ENCODE peak calls at places on chromosomes 4 and X, in seven cellular contexts. P is heart left ventricle, S is ovary, T is GM12891, X is lower leg skin, B is right lobe of liver, K is Peyer's patch. Q is an unnamed sample.

GRCh38 chr4:26619784-26620183 is 35.9 kb downstream of the TBC1D19 start:
- DNase-seq in S (no peak), T (no peak), K (no peak), X (no peak), B (no peak), P (no peak), Q (no peak)

GRCh38 chr4:148367756-148368155 is 74.5 kb downstream of the NR3C2 start:
- DNase-seq in T (no peak), P (no peak), S (no peak), X (no peak), K (no peak), B (no peak), Q (no peak)

GRCh38 chr4:137614491-137614890 is 82.2 kb upstream of the PCDH18 start:
- DNase-seq in K (no peak), P (no peak), S (no peak), T (no peak), X (no peak), B (no peak), Q (no peak)

GRCh38 chrX:18160369-18160768 is 60.3 kb downstream of the BEND2 start:
- DNase-seq in B (no peak), X (no peak), S (no peak), P (no peak), K (no peak), T (no peak), Q (no peak)

GRCh38 chrX:91414710-91415109 is 19.9 kb upstream of the PABPC5 start:
- DNase-seq in X (no peak), T (no peak), B (no peak), K (no peak), P (no peak), S (no peak), Q (no peak)

GRCh38 chr4:155656025-155656424 is 10.6 kb upstream of the GUCY1A1 start:
- DNase-seq in S (no peak), X (no peak), T (no peak), P (no peak), K (no peak), B (no peak), Q (no peak)

GRCh38 chr4:114600066-114600552 is 1.5 kb downstream of the UGT8 start:
- DNase-seq in K (no peak), B (no peak), T (no peak), P (no peak), S (no peak), X (no peak), Q (no peak)

GRCh38 chr4:101981756-101982155 is 191.2 kb downstream of the BANK1 start:
- DNase-seq in X (peak), B (no peak), T (no peak), S (no peak), P (no peak), K (no peak), Q (no peak)

GRCh38 chrX:1105671-1106419 is 106.6 kb downstream of the CRLF2 start:
- DNase-seq in K (no peak), T (no peak), B (no peak), S (no peak), P (no peak), X (no peak), Q (no peak)

GRCh38 chr4:184940500-184940899 is 77.8 kb upstream of the HELT start:
- DNase-seq in B (no peak), P (no peak), S (no peak), T (no peak), X (no peak), K (no peak), Q (no peak)

GRCh38 chr4:147586032-147586431 is 31.2 kb upstream of the TMEM184C start:
- DNase-seq in X (no peak), K (no peak), P (no peak), B (no peak), S (peak), T (no peak), Q (no peak)

GRCh38 chr4:57094482-57095223 is 15.5 kb downstream of the IGFBP7 start:
- DNase-seq in S (no peak), X (no peak), K (no peak), B (no peak), P (no peak), T (no peak), Q (no peak)

GRCh38 chrX:100424012-100424411 is 13.9 kb upstream of the PCDH19 start:
- DNase-seq in K (no peak), B (no peak), P (no peak), T (no peak), S (no peak), X (no peak), Q (peak)

GRCh38 chr4:89056953-89057398 is at the start of gene FAM13A:
- DNase-seq in B (peak), X (peak), P (peak), T (no peak), K (peak), S (peak), Q (peak)

GRCh38 chr4:183200453-183200852 is 101.4 kb downstream of the WWC2 start:
- DNase-seq in S (peak), X (no peak), B (peak), T (no peak), K (no peak), P (peak), Q (no peak)

GRCh38 chr4:151486166-151486565 is 77.2 kb downstream of the FHIP1A start:
- DNase-seq in P (no peak), K (no peak), T (no peak), S (no peak), X (no peak), B (no peak), Q (no peak)

GRCh38 chr4:103091601-103092223 is 7.9 kb downstream of the BDH2 start:
- DNase-seq in T (no peak), S (peak), K (peak), B (no peak), X (no peak), P (no peak), Q (peak)

GRCh38 chr4:126761947-126762650 is 870.7 kb upstream of the INTU start:
- DNase-seq in X (no peak), T (no peak), K (no peak), B (no peak), P (no peak), S (no peak), Q (no peak)

GRCh38 chrX:49155243-49155899 is 7.2 kb upstream of the MAGIX start:
- DNase-seq in T (no peak), S (no peak), B (no peak), P (no peak), K (peak), X (peak), Q (peak)

GRCh38 chrX:152259150-152259549 is 120.8 kb upstream of the MAGEA10 start:
- DNase-seq in S (no peak), P (no peak), K (no peak), X (no peak), T (no peak), B (no peak), Q (no peak)

GRCh38 chrX:123085311-123085940 is 98.7 kb upstream of the GRIA3 start:
- DNase-seq in K (no peak), S (no peak), P (no peak), T (no peak), B (no peak), X (no peak), Q (no peak)

GRCh38 chr4:14025093-14025492 is 397.6 kb upstream of the BOD1L1 start:
- DNase-seq in B (no peak), T (no peak), S (no peak), X (no peak), P (no peak), K (no peak), Q (no peak)

GRCh38 chr4:18025263-18025662 is 3.7 kb upstream of the LCORL start:
- DNase-seq in T (no peak), X (no peak), P (no peak), S (no peak), K (no peak), B (no peak), Q (no peak)

GRCh38 chrX:21943460-21944135 is 3.1 kb downstream of the SMS start:
- DNase-seq in P (no peak), X (no peak), B (no peak), S (no peak), T (no peak), K (no peak), Q (no peak)

GRCh38 chr4:37480509-37480908 is 205.7 kb downstream of the RELL1 start:
- DNase-seq in S (no peak), X (no peak), K (no peak), T (no peak), P (no peak), B (no peak), Q (no peak)

DNA sequence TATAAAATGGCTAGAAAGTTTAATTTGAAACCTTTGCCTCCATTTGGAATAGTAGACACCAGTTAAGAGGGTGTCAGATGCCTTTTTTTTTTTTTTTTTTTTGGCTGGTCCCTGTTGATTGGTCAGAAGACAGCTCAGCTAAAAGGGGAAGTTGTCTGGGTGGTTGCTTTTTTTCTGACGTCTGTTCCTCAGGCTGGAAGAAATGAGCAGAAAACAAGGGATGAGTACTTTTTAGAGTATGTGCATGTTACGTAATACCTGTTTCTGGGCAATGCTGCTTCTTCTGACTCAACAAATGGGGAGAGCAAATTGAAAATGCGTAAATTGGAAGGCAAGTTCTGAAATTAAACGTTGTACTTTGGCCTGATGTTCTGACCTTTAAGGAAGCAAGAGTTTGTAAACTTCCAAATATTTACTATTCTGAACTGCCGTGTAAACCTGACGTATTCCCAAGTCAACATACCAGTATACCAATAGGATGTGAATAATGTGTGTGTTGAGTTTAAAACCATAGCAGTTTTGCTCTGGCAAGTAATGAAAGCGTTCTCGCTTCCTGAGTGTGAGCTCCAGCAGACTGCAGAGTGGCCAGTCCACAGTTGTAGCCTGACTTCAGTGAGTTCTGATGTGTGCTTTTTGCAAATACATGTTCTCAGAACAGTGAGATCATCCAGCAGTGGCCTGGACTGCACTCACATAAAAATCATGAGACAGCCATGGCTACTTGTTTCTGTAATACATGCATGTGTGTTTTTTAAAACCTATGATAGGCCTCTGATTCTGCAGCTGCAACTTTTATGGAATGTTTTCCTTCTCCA is 1.7 kb downstream of the SAT1 start:
- DNase-seq in T (no peak), P (no peak), X (no peak), B (no peak), S (no peak), K (no peak), Q (peak)
- TF ChIP-seq POLR2A in T (peak), P (no peak), X (no peak), B (peak), S (no peak), K (no peak), Q (no peak)

GRCh38 chrX:108582151-108582550 is 142.5 kb downstream of the COL4A5 start:
- DNase-seq in S (no peak), X (no peak), B (no peak), K (no peak), T (no peak), P (no peak), Q (no peak)

GRCh38 chrX:108590496-108590895 is 145.9 kb downstream of the IRS4 start:
- DNase-seq in S (no peak), X (no peak), B (no peak), P (no peak), T (no peak), K (no peak), Q (no peak)

GRCh38 chrX:108584617-108585211 is 145.1 kb downstream of the COL4A5 start:
- DNase-seq in K (no peak), B (no peak), X (no peak), S (no peak), P (no peak), T (no peak), Q (peak)
- TF ChIP-seq POLR2A in K (no peak), B (no peak), X (no peak), S (no peak), P (no peak), T (no peak), Q (no peak)

GRCh38 chr4:53455766-53456165 is 78.3 kb downstream of the FIP1L1 start:
- DNase-seq in X (no peak), S (no peak), P (no peak), K (no peak), T (no peak), B (no peak), Q (no peak)
- TF ChIP-seq POLR2A in X (no peak), S (no peak), P (no peak), K (no peak), T (no peak), B (no peak), Q (no peak)

GRCh38 chr4:82284475-82284857 is 89.3 kb downstream of the HNRNPD start:
- DNase-seq in K (no peak), T (no peak), P (no peak), X (no peak), S (peak), B (no peak), Q (no peak)

GRCh38 chr4:82282875-82283274 is 90.9 kb downstream of the HNRNPD start:
- DNase-seq in T (no peak), K (no peak), X (no peak), B (no peak), P (no peak), S (no peak), Q (no peak)

GRCh38 chr4:82287720-82288119 is 86.1 kb downstream of the HNRNPD start:
- DNase-seq in B (no peak), P (no peak), S (no peak), T (no peak), K (no peak), X (no peak), Q (no peak)

DNA sequence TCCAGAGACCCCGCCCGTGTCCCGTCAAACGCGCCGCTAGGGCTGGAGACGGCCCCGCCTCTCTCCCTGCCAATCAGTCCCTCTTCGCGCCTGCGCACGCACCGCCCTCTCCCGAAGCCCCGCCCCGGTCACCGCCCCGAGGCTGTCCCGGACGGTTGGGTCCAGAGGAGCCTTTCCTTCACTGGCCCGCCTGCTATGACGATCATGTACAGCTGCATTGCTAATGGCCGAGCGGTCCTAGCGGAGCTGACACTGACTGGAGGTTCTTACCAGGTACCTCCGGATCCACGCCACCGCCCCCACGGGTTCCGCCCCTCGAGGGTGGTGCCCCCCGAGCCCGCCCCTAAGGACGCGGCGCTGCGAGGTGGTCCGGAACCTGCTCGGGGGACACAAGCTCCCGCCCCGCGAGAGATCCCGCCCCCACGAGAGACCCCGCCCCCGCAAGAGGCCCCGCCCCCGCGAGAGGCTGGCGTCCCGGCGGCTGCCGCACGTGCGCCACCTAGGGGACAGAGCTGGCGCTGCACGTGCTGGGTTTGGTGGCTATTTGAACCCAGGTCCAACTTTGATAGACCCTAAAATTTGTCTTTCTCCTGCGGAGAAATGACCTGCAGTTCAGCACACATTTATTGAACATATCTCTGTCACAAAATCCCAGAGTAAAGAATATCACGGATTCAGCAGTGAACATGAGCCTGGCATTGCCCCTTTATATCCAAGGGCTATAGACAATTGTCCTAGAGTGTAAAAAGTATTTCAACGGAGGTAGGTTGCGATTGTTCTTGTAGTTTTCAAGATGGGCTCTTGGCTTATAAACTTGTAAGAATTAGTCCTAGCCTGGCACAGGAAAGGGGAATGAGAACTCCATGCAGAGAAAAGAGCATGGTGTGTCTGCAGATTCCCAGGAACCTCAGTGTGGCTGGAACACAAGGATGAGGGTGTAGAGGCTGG is 88.7 kb downstream of the HNRNPD start:
- DNase-seq in K (peak), X (peak), T (peak), B (peak), S (peak), P (peak), Q (peak)
- TF ChIP-seq POLR2A in K (no peak), X (no peak), T (no peak), B (no peak), S (no peak), P (no peak), Q (no peak)

DNA sequence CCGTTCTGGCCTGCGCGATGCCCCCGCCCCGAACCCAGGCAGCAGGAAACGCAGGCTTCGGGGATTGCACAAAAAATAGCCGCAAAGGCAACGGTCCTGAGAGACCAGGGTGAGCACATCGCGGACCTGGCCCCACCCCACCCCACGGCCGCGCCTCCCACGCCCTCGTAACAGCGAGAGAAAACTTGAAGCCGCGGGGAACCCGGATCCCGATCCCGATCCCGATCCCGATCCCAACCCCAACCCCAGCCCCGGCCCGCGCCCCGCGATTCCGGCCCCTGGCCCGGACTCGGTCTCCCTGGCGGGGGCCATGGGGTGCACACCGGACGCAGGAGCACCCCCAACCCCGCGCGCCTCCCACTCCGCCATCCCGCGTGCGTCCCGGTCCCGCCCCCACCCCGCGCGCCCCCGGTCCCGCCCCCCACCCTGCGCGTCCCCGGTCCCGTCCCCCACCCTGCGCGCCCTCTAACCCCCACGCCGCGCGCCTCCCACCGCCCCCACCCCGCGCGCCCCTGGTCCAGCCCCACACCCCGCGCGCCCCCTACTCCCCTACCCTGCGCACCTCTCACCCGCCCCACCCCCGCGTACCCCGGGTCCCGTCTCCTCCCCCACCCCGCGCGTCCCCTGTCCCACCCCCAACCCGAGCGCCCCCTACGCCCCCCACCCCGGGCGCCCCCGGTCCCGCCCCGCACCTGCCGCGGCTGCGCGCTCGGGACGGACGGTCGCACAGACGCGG is 29.0 kb downstream of the NOP14 start:
- DNase-seq in K (peak), X (no peak), S (peak), T (no peak), P (peak), B (peak), Q (peak)
- TF ChIP-seq POLR2A in K (no peak), X (no peak), S (no peak), T (no peak), P (no peak), B (no peak), Q (no peak)

GRCh38 chrX:101659601-101660063 is at the start of gene ARMCX2:
- DNase-seq in K (peak), P (peak), X (no peak), T (peak), B (peak), S (peak), Q (no peak)
- TF ChIP-seq POLR2A in K (peak), P (no peak), X (no peak), T (peak), B (no peak), S (peak), Q (no peak)

Q was measured in erythroblast.